ENCODE peak calls at places on chromosomes 5 and 9, in five cellular contexts. G, H, M, U and W are unnamed samples.

GRCh38 chr5:175385691-175386360 is 58.2 kb downstream of the DRD1 start:
- DNase-seq in U (no peak), H (no peak), G (no peak), M (no peak), W (no peak)

GRCh38 chr5:151825445-151825844 is 53.7 kb downstream of the G3BP1 start:
- DNase-seq in U (peak), M (peak), H (peak), G (no peak), W (no peak)

GRCh38 chr9:13139641-13140171 is 139.8 kb downstream of the MPDZ start:
- DNase-seq in U (no peak), M (no peak), G (no peak), H (peak), W (no peak)

GRCh38 chr9:122320346-122320995 is 50.4 kb upstream of the PTGS1 start:
- DNase-seq in H (no peak), U (no peak), G (no peak), M (no peak), W (no peak)

GRCh38 chr5:3456121-3456681 is 139.4 kb upstream of the IRX1 start:
- DNase-seq in M (no peak), U (no peak), G (no peak), H (no peak), W (no peak)

GRCh38 chr5:122607818-122608217 is 167.1 kb upstream of the SNX2 start:
- DNase-seq in U (no peak), M (no peak), H (no peak), G (no peak), W (no peak)

GRCh38 chr9:91483189-91483691 is 59.6 kb upstream of the NFIL3 start:
- DNase-seq in U (no peak), M (no peak), G (no peak), H (no peak), W (no peak)

GRCh38 chr9:136170291-136170901 is 34.5 kb downstream of the LHX3 start:
- DNase-seq in M (peak), G (no peak), U (peak), H (no peak), W (no peak)

GRCh38 chr5:102670224-102670836 is 84.8 kb upstream of the PAM start:
- DNase-seq in H (no peak), G (no peak), U (no peak), M (no peak), W (no peak)

GRCh38 chr9:110788871-110789270 is 120.3 kb downstream of the MUSK start:
- DNase-seq in G (no peak), M (no peak), H (no peak), U (no peak), W (no peak)

GRCh38 chr5:154214236-154215106 is 23.9 kb downstream of the GALNT10 start:
- DNase-seq in G (no peak), H (no peak), M (no peak), U (no peak), W (no peak)

GRCh38 chr5:86997501-86997900 is 270.2 kb upstream of the RASA1 start:
- DNase-seq in U (no peak), M (no peak), G (no peak), H (no peak), W (no peak)

GRCh38 chr5:178327446-178327845 is 94.8 kb upstream of the PHYKPL start:
- DNase-seq in H (no peak), G (peak), M (no peak), U (no peak), W (peak)

GRCh38 chr5:18765304-18765703 is 1131.0 kb downstream of the TAF11L14 start:
- DNase-seq in M (no peak), U (no peak), H (no peak), G (no peak), W (no peak)

GRCh38 chr5:108168915-108169314 is 213.0 kb downstream of the FBXL17 start:
- DNase-seq in H (no peak), G (no peak), M (no peak), U (no peak), W (no peak)

GRCh38 chr9:18361621-18362020 is 112.3 kb upstream of the ADAMTSL1 start:
- DNase-seq in G (no peak), U (no peak), H (no peak), M (no peak), W (no peak)

GRCh38 chr5:18965893-18966292 is 1022.1 kb downstream of the CDH18 start:
- DNase-seq in H (no peak), M (no peak), U (no peak), G (no peak), W (no peak)

GRCh38 chr9:86892576-86892975 is 54.7 kb downstream of the GAS1 start:
- DNase-seq in G (no peak), M (no peak), H (no peak), U (no peak), W (no peak)

GRCh38 chr5:14712666-14713065 is 48.1 kb downstream of the OTULIN start:
- DNase-seq in H (no peak), M (no peak), U (no peak), G (no peak), W (no peak)

GRCh38 chr5:111142932-111143331 is 50.8 kb downstream of the WDR36 start:
- DNase-seq in H (no peak), M (no peak), U (no peak), G (no peak), W (no peak)

GRCh38 chr9:82890865-82891264 is 172.1 kb downstream of the RASEF start:
- DNase-seq in G (no peak), H (no peak), M (no peak), U (no peak), W (no peak)

GRCh38 chr9:105425817-105426433 is 21.9 kb upstream of the FSD1L start:
- DNase-seq in U (no peak), G (no peak), M (no peak), H (no peak), W (no peak)

GRCh38 chr5:95720094-95720793 is 10.9 kb upstream of the RHOBTB3 start:
- DNase-seq in H (no peak), G (no peak), M (no peak), U (no peak), W (no peak)

GRCh38 chr9:86519216-86519615 is 165.0 kb upstream of the TUT7 start:
- DNase-seq in U (no peak), H (no peak), M (no peak), G (no peak), W (no peak)

GRCh38 chr9:92527832-92528536 is 7.8 kb downstream of the ECM2 start:
- DNase-seq in M (no peak), H (no peak), G (no peak), U (no peak), W (no peak)

GRCh38 chr9:138098908-138099791 is 221.6 kb downstream of the CACNA1B start:
- DNase-seq in M (no peak), U (no peak), H (no peak), G (peak), W (peak)

GRCh38 chr5:56060276-56061110 is 65.7 kb upstream of the IL6ST start:
- DNase-seq in G (no peak), U (no peak), M (peak), H (no peak), W (no peak)

GRCh38 chr5:6829150-6829784 is 116.0 kb downstream of the TENT4A start:
- DNase-seq in M (no peak), U (no peak), G (no peak), H (no peak), W (no peak)

GRCh38 chr5:172898513-172899369 is 60.5 kb upstream of the RPL26L1 start:
- DNase-seq in M (no peak), U (no peak), H (no peak), G (no peak), W (no peak)

GRCh38 chr9:126373241-126373640 is 46.6 kb downstream of the MVB12B start:
- DNase-seq in G (no peak), U (no peak), H (no peak), M (no peak), W (no peak)

GRCh38 chr9:89940625-89941024 is 335.8 kb downstream of the GADD45G start:
- DNase-seq in U (no peak), M (no peak), G (no peak), H (no peak), W (no peak)

GRCh38 chr5:126363658-126364057 is 59.6 kb upstream of the GRAMD2B start:
- DNase-seq in M (no peak), H (no peak), U (no peak), G (no peak), W (no peak)

DNA sequence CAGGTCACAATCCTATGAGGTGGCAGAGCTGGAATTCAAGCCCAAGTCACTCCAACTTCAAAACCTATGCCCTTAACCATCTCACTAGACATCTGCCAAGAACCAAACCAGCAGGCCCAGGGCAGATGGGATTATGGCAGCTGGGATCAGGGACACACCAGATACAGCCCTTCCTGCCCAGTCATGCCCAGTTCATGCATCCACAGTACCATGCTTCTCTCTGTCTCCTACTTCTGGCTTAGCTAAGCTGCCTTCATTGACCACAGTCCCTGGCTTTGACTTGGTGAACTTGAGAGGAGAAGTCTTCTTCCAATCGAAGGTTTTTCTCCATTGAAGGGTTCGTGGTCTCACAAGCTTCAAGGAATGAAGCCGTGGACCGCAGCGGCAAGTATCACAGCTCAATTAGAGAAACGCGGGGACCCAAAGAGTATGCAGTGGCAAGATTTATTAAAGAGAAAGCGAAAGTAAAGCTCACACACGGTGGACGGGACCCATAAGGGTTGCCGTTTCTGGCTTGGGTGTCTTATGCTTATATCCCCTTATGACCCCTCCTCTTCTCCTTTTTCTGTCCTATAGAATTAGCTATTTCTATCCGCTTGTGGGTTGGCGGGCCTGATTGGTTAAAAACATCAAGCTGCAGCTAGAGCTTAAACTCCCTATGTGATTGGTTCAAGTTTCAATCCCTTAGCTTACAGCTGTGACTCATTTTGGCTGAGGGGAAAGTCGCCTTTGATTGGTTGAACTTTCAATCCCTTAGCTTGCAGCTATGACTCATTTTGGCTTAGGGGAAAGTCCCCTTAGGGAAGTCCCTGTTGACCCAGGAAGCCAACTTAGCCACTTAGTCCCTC is 101.2 kb downstream of the TRIM36 start:
- DNase-seq in G (no peak), H (no peak), M (no peak), U (no peak), W (no peak)
- H3K4me3 ChIP-seq in G (peak), H (no peak), M (no peak), U (no peak), W (peak)

DNA sequence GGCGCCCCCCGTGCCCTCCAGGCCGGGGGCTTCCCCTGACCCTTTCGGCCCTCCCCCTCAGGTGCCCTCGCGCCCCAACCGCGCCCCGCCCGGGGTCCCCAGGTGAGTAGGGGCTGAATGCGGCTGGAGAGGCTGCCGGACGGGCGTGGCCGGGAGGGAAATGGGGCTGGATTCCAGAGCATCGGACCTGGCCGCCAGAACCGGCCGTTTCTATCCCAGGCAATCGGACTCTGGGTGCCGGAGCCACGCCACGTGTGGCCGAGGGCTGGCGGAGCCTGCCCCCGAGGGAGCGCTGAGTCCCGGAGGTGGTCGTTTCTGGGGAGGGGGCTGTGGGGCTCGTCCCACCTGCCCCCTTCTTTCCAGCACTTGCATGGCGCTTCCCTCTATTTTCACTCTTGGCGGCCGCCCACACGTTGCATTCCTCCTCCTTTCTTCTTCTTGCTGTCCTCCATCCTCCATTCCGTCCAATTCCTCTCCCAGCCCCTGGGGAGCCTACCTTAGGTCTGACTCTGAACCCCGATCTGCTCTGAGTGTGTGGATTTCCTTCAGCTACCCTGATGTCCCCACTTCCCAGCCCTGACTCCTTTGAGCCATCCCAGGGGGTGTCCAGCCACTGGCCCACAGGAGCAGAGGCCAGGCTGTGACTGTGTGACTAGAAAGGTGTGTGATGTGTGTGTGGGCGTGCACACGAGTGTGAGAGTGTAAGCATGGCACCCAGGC is 24.8 kb downstream of the GOLGA2 start:
- DNase-seq in U (no peak), M (no peak), G (no peak), H (no peak), W (no peak)
- H3K27ac ChIP-seq in U (no peak), M (no peak), G (no peak), H (no peak), W (no peak)

DNA sequence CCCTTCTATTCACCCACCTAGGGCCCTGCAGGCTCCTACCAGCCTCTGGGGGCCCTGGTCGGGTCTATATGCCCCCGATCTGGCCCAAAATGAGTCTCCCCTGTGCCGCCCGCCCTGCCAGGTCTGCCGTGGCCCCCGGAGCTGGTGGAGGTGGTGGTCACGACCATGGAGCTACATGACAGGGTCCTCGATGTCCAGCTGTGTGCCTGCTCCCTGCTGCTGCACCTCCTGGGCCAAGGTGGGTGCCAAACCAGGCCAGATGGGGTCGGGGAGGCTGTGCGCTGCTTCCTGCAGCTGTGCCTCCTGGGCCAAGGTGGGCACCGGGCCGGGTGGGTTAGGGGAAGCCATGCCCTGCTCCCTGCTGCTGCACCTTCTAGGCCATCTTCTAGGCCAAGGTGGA is 17.5 kb downstream of the REXO4 start:
- DNase-seq in H (no peak), M (no peak), G (no peak), U (no peak), W (no peak)
- H3K4me3 ChIP-seq in H (no peak), M (no peak), G (no peak), U (no peak), W (no peak)

GRCh38 chr9:69600314-69601047 is 71.7 kb downstream of the APBA1 start:
- DNase-seq in U (no peak), H (no peak), M (no peak), G (no peak), W (no peak)

GRCh38 chr9:69602768-69603167 is 69.4 kb downstream of the APBA1 start:
- DNase-seq in H (no peak), G (no peak), U (no peak), M (no peak), W (no peak)

GRCh38 chr9:69599232-69599971 is 72.8 kb downstream of the APBA1 start:
- DNase-seq in H (no peak), U (no peak), G (no peak), M (no peak), W (no peak)

GRCh38 chr9:69603656-69604055 is 68.5 kb downstream of the APBA1 start:
- DNase-seq in U (no peak), M (no peak), G (no peak), H (no peak), W (no peak)

DNA sequence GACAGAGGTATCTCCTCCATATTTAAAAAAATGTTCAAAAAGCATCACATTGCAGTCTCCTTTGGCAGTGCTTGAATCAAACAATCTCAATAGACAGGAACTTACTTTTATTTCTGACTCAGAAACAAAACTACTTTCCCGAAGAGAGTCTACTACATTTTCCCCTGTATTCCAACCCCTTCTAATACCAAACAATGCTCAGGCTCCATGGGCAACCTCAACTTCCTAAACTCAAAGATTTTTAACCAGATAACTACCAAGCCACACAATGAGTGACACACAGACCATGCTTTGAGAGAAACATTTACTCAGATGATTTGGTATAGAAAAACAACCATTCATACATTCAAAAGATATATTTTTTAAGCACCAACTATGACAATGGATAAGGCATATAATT is 70.5 kb downstream of the APBA1 start:
- DNase-seq in G (no peak), U (no peak), H (no peak), M (no peak), W (no peak)
- H3K27ac ChIP-seq in G (no peak), U (no peak), H (no peak), M (no peak), W (no peak)

GRCh38 chr9:118305371-118305770 is 601.2 kb downstream of the TLR4 start:
- DNase-seq in M (no peak), U (no peak), G (no peak), H (no peak), W (no peak)

GRCh38 chr9:118303216-118303615 is 599.0 kb downstream of the TLR4 start:
- DNase-seq in U (no peak), M (no peak), G (no peak), H (no peak), W (no peak)

GRCh38 chr9:118306773-118307172 is 602.6 kb downstream of the TLR4 start:
- DNase-seq in H (no peak), G (no peak), U (no peak), M (no peak), W (no peak)

DNA sequence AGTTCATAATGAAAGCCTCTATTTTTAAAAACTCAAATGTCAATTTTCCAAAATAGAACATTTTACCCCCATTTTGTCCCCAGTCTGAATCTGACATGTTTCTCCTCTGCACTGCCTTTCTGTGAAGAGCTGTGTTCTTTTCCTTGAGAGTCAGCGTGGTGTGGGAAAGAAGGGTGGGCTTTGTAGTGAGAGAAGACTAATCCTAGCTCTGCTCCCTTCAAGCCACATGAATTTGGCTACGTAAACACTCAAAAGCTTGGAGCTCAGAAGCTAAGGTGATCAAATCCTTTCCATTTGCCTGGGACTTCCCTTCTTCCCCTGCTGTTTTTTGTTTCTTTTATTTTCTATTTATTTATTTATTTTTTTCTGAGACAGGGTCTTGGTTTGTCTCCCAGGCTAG is 598.5 kb downstream of the TLR4 start:
- DNase-seq in M (no peak), G (no peak), U (no peak), H (no peak), W (no peak)
- H3K4me3 ChIP-seq in M (no peak), G (no peak), U (no peak), H (no peak), W (no peak)

GRCh38 chr9:134463293-134463692 is 137.0 kb downstream of the RXRA start:
- DNase-seq in G (no peak), H (no peak), M (no peak), U (no peak), W (no peak)
- H3K27ac ChIP-seq in G (no peak), H (no peak), M (no peak), U (no peak), W (no peak)

GRCh38 chr9:19934301-19934868 is 145.5 kb upstream of the SLC24A2 start:
- DNase-seq in U (peak), M (no peak), G (no peak), H (no peak), W (peak)
- H3K4me3 ChIP-seq in U (no peak), M (no peak), G (peak), H (no peak), W (peak)

GRCh38 chr5:150156033-150156381 is 362 bp upstream of the PDGFRB start:
- DNase-seq in G (no peak), H (no peak), U (no peak), M (no peak), W (no peak)

GRCh38 chr5:150153483-150153882 is 2.2 kb downstream of the PDGFRB start:
- DNase-seq in H (no peak), G (no peak), U (no peak), M (no peak), W (no peak)

GRCh38 chr5:150155258-150156032 is at the start of gene PDGFRB:
- DNase-seq in G (peak), M (peak), H (no peak), U (peak), W (peak)

GRCh38 chr5:150153957-150154617 is 1.6 kb downstream of the PDGFRB start:
- DNase-seq in H (no peak), G (no peak), U (no peak), M (no peak), W (no peak)

GRCh38 chr5:150154618-150155134 is 969 bp downstream of the PDGFRB start:
- DNase-seq in U (no peak), G (no peak), H (no peak), M (no peak), W (no peak)
- H3K27ac ChIP-seq in U (peak), G (peak), H (peak), M (no peak), W (peak)

DNA sequence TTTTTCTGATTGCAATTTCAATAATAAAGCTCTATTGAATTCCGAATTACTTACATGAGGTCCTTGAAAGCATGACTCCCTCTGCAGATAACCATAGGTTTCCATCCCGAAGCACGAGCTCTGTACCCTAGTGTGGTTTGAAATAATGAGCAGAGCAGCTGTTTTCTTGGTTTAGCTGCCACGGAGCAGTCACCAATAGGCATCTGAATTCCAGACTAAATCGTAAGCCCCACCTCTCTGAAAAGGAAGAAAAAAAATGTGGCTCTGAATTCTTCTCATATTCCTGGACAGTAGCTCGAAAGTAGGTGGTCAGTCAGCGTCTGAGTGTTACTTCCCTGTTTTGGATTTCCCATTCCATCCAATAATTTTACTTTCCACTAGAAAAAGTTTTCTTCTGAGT is 18.6 kb upstream of the GNE start:
- DNase-seq in U (peak), M (no peak), H (no peak), G (no peak), W (no peak)
- H3K4me3 ChIP-seq in U (no peak), M (no peak), H (peak), G (peak), W (peak)